ENCODE peak calls at places on chromosomes 11 and 22, in five cellular contexts. I, C, F, P and Z are unnamed samples.

GRCh38 chr22:46023558-46023981 is 46.6 kb upstream of the WNT7B start:
- DNase-seq in C (no peak), P (peak), I (no peak), F (peak), Z (peak)

GRCh38 chr11:63537293-63538101 is 889 bp downstream of the PLAAT4 start:
- DNase-seq in I (no peak), F (no peak), P (peak), C (no peak), Z (peak)

GRCh38 chr11:16926868-16927267 is 87.3 kb downstream of the PLEKHA7 start:
- DNase-seq in I (no peak), F (no peak), P (no peak), C (no peak), Z (no peak)

GRCh38 chr11:112248216-112248615 is 12.4 kb downstream of the PLET1 start:
- DNase-seq in P (peak), F (no peak), C (no peak), I (no peak), Z (no peak)

GRCh38 chr11:70544067-70544773 is 145.9 kb downstream of the CTTN start:
- DNase-seq in I (no peak), C (no peak), F (peak), P (no peak), Z (no peak)

GRCh38 chr11:47127213-47127612 is 49.5 kb downstream of the ARFGAP2 start:
- DNase-seq in I (no peak), P (no peak), C (no peak), F (no peak), Z (no peak)

GRCh38 chr11:65315204-65315865 is 669 bp downstream of the CDC42EP2 start:
- DNase-seq in F (peak), I (peak), C (peak), P (peak), Z (peak)

GRCh38 chr11:94664336-94664735 is 97.2 kb downstream of the PIWIL4 start:
- DNase-seq in C (no peak), F (no peak), I (no peak), P (no peak), Z (peak)

GRCh38 chr11:41665633-41666032 is 206.2 kb upstream of the LRRC4C start:
- DNase-seq in I (no peak), C (no peak), F (no peak), P (no peak), Z (no peak)

DNA sequence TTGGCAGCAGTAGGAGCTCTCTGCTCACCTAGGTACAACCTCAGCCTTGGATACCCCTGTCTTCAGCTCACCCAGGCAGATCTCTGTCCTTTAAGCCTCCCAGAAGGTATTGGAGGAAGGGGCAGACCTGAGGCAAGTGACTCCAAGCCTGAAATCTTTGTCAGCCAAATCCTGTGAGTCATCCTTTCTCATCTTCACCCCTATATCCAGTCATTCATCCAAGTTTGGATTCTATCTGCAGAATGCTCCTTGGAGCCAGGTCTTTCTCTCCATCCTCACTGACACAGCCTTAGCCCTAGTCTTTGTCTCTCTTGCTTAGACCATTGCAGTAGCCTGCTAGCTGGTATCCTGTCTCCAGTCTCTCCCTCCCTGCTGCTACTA is 10.4 kb upstream of the THY1 start:
- DNase-seq in C (no peak), P (no peak), I (no peak), F (no peak), Z (no peak)
- H3K4me3 ChIP-seq in C (no peak), P (no peak), I (no peak), F (no peak), Z (no peak)

GRCh38 chr11:114132427-114132826 is 72.9 kb downstream of the ZBTB16 start:
- DNase-seq in F (no peak), P (peak), I (no peak), C (no peak), Z (no peak)

GRCh38 chr11:114135737-114136151 is 76.2 kb downstream of the ZBTB16 start:
- DNase-seq in I (no peak), F (no peak), P (peak), C (peak), Z (peak)

GRCh38 chr11:114134870-114135269 is 75.4 kb downstream of the ZBTB16 start:
- DNase-seq in C (peak), I (peak), F (no peak), P (peak), Z (peak)

GRCh38 chr11:114132944-114133394 is 73.5 kb downstream of the ZBTB16 start:
- DNase-seq in F (peak), P (peak), I (no peak), C (no peak), Z (peak)

DNA sequence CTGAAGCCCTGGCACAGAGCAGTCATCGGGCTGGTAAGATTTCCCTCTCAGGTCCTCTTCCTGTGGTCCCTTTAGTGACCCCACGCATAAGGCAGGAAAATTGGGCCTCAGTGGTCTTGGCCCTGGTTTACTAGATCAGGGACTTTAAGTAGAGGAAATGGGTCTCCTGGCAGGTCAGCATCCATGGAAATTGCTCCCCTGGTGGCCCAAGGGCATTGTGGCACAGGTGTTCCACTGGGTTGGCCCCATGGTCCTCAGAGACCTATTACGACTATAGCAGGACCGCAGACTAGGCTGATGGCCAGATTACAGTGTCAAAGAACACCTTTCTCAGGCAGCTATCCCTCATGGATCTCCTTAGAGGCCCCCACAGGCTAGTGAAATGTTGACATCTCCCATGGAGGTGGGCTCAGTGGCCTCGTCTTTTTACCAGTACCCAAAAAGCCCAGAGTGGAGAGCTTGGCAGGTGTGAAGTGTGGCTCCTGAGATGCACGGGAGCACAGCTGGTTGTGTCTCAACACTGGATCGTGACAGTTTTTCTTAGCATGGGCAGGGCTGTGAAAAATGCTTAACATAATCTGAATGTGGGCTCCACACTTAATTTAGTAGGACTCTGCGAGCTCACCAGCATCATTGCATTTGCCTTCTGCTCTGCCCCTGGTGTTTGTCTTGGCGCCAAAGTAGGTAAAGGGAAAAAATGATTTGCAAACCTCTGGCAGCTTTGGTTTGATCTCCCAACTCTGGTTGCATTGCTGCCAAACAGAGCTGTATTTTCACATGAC is 74.2 kb downstream of the ZBTB16 start:
- DNase-seq in P (peak), F (no peak), I (no peak), C (no peak), Z (no peak)
- TF ChIP-seq CTCF in P (no peak), F (no peak), I (no peak), C (no peak), Z (no peak)

DNA sequence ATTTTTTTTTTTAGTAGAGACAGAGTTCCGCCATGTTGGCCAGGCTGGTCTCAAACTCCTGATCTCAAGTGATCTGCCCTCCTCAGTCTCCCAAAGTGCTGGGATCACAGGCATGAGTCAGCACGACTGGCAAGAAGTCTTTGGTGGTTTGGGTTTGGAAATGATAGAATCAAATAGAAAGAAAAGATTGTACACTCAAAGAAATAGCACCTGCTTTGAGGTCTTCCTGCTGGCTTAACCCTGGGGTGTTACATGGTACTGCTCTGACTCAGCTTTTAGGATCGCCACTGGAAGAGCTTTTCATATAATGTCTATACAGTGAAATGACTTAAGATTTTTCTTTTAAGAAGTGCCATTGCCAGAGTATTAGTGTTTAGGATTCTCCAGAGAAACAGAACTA is 50.2 kb downstream of the JAM3 start:
- DNase-seq in I (peak), F (no peak), C (no peak), P (peak), Z (peak)
- H3K4me3 ChIP-seq in I (no peak), F (no peak), C (no peak), P (no peak), Z (no peak)

GRCh38 chr11:118607401-118608267 is at the start of gene PHLDB1:
- DNase-seq in I (peak), P (peak), F (peak), C (peak), Z (peak)
- TF ChIP-seq CTCF in I (peak), P (peak), F (peak), C (peak), Z (peak)

GRCh38 chr22:39242809-39243442 is 1.9 kb downstream of the PDGFB start:
- DNase-seq in C (no peak), P (no peak), I (no peak), F (no peak), Z (no peak)
- H3K4me3 ChIP-seq in C (no peak), P (peak), I (peak), F (peak), Z (peak)

GRCh38 chr11:35303596-35304392 is 115.6 kb downstream of the SLC1A2 start:
- DNase-seq in P (peak), I (peak), F (no peak), C (peak), Z (peak)

GRCh38 chr11:35304900-35305299 is 114.5 kb downstream of the SLC1A2 start:
- DNase-seq in F (no peak), C (no peak), I (no peak), P (no peak), Z (no peak)

GRCh38 chr11:35304393-35304790 is 115.0 kb downstream of the SLC1A2 start:
- DNase-seq in P (peak), C (no peak), F (no peak), I (peak), Z (peak)

GRCh38 chr11:35307221-35307621 is 112.1 kb downstream of the SLC1A2 start:
- DNase-seq in P (no peak), C (no peak), I (no peak), F (no peak), Z (no peak)

GRCh38 chr11:35305670-35306382 is 113.5 kb downstream of the SLC1A2 start:
- DNase-seq in P (peak), C (peak), F (no peak), I (peak), Z (peak)
- TF ChIP-seq CTCF in P (peak), C (peak), F (peak), I (peak), Z (peak)

DNA sequence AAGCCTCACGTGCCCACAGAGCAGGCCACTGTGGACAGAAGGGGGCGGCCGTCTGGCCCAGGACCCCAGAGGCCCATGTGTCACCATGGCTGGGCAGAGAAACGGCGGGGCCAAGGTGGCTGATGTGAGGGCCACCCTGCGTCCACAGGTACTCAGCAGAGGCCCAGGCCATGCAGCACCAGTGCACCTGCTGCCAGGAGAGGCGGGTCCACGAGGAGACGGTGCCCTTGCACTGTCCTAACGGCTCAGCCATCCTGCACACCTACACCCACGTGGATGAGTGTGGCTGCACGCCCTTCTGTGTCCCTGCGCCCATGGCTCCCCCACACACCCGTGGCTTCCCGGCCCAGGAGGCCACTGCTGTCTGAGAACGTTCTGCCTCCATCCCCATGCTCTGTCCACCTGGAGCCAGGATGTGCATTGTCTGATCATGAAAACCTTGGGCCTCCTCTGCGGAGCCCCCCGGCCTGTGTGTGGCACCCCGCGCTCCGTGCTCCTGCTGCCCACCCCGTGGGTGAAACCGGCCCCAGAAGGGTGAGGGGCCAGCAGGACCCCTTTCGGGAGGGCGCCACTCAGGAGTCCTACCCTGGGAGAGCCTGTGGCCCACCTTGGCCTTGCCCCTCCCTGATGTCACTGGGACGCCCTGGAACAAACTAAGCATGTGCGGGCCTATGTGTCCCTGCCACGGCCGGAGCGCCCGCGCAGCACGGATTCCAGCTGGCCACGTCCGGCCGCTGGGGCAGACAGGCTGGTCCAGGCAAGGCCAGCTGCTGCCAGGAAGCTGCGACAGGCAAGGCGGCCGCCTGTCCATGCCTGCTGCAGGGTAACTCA is 38.6 kb downstream of the MUC5B start:
- DNase-seq in I (no peak), F (no peak), C (no peak), P (no peak), Z (no peak)
- H3K4me3 ChIP-seq in I (no peak), F (peak), C (no peak), P (no peak), Z (no peak)

GRCh38 chr22:24128024-24128423 is 53.3 kb upstream of the SUSD2 start:
- DNase-seq in F (no peak), I (no peak), P (no peak), C (no peak), Z (no peak)

GRCh38 chr22:24125942-24126341 is 55.3 kb upstream of the SUSD2 start:
- DNase-seq in P (no peak), C (no peak), I (no peak), F (no peak), Z (no peak)

GRCh38 chr22:24129980-24130379 is 51.3 kb upstream of the SUSD2 start:
- DNase-seq in P (no peak), I (no peak), C (no peak), F (no peak), Z (no peak)

GRCh38 chr22:24133187-24133965 is 47.9 kb upstream of the SUSD2 start:
- DNase-seq in C (peak), I (no peak), P (peak), F (no peak), Z (peak)

GRCh38 chr22:24128631-24129601 is 52.4 kb upstream of the SUSD2 start:
- DNase-seq in P (no peak), F (no peak), I (no peak), C (no peak), Z (no peak)
- TF ChIP-seq CTCF in P (no peak), F (no peak), I (no peak), C (no peak), Z (no peak)